ENCODE peak calls at places on chromosomes 1 and 21, in ten cellular contexts. R, G, C, Q, T, L, V, D, M and A are unnamed samples.

GRCh38 chr1:157403203-157403602 is 149.1 kb downstream of the FCRL5 start:
- DNase-seq in R (peak), G (peak), C (no peak), Q (peak), T (no peak), L (no peak), V (no peak), D (peak), M (no peak), A (no peak)

GRCh38 chr1:198553017-198553416 is 12.5 kb upstream of the ATP6V1G3 start:
- DNase-seq in R (no peak), G (no peak), C (no peak), Q (no peak), T (no peak), L (no peak), V (no peak), D (no peak), M (no peak), A (no peak)

GRCh38 chr1:176177764-176178163 is 29.3 kb downstream of the COP1 start:
- DNase-seq in R (no peak), G (no peak), C (no peak), Q (peak), T (no peak), L (no peak), V (no peak), D (no peak), M (no peak), A (no peak)

GRCh38 chr1:29527314-29528004 is 291.1 kb downstream of the PTPRU start:
- DNase-seq in R (no peak), G (no peak), C (no peak), Q (no peak), T (no peak), L (no peak), V (no peak), D (peak), M (no peak), A (no peak)

GRCh38 chr1:44636067-44636466 is 38.2 kb downstream of the TMEM53 start:
- DNase-seq in R (no peak), G (no peak), C (no peak), Q (no peak), T (no peak), L (no peak), V (no peak), D (no peak), M (no peak), A (no peak)

GRCh38 chr1:14733053-14733778 is 134.7 kb downstream of the KAZN start:
- DNase-seq in R (no peak), G (no peak), C (peak), Q (peak), T (peak), L (no peak), V (no peak), D (peak), M (peak), A (no peak)

GRCh38 chr1:41981796-41982195 is 63.1 kb upstream of the HIVEP3 start:
- DNase-seq in R (no peak), G (peak), C (no peak), Q (no peak), T (no peak), L (no peak), V (no peak), D (no peak), M (no peak), A (no peak)

GRCh38 chr1:165894591-165894990 is 67.2 kb downstream of the UCK2 start:
- DNase-seq in R (no peak), G (peak), C (peak), Q (no peak), T (no peak), L (no peak), V (no peak), D (peak), M (no peak), A (no peak)

GRCh38 chr1:27011058-27011764 is 1.4 kb downstream of the TENT5B start:
- DNase-seq in R (no peak), G (peak), C (peak), Q (no peak), T (peak), L (peak), V (peak), D (peak), M (peak), A (no peak)

GRCh38 chr1:7469255-7469938 is 301.7 kb upstream of the VAMP3 start:
- DNase-seq in R (no peak), G (no peak), C (no peak), Q (no peak), T (peak), L (no peak), V (no peak), D (no peak), M (no peak), A (peak)

GRCh38 chr1:43969746-43970466 is at the start of gene DPH2:
- DNase-seq in R (peak), G (peak), C (peak), Q (peak), T (peak), L (peak), V (peak), D (peak), M (peak), A (peak)

GRCh38 chr21:31460985-31461384 is 116.9 kb upstream of the TIAM1 start:
- DNase-seq in R (no peak), G (no peak), C (no peak), Q (no peak), T (no peak), L (no peak), V (no peak), D (no peak), M (no peak), A (no peak)

GRCh38 chr1:240575976-240576666 is 35.8 kb downstream of the GREM2 start:
- DNase-seq in R (no peak), G (no peak), C (peak), Q (peak), T (no peak), L (no peak), V (no peak), D (no peak), M (no peak), A (no peak)

GRCh38 chr1:151282883-151283725 is 1.0 kb downstream of the ZNF687 start:
- DNase-seq in R (peak), G (peak), C (no peak), Q (peak), T (peak), L (peak), V (no peak), D (peak), M (no peak), A (no peak)

GRCh38 chr1:1359668-1360468 is 1.5 kb upstream of the MXRA8 start:
- DNase-seq in R (peak), G (no peak), C (peak), Q (no peak), T (peak), L (peak), V (peak), D (no peak), M (no peak), A (peak)

GRCh38 chr1:63368131-63368530 is 704 bp downstream of the ALG6 start:
- DNase-seq in R (no peak), G (no peak), C (peak), Q (peak), T (no peak), L (no peak), V (no peak), D (no peak), M (no peak), A (no peak)

GRCh38 chr1:71170925-71171324 is 90.1 kb upstream of the ZRANB2 start:
- DNase-seq in R (no peak), G (peak), C (no peak), Q (no peak), T (no peak), L (no peak), V (no peak), D (no peak), M (no peak), A (no peak)

GRCh38 chr1:230320804-230321203 is 105.3 kb downstream of the PGBD5 start:
- DNase-seq in R (no peak), G (no peak), C (no peak), Q (no peak), T (peak), L (no peak), V (no peak), D (no peak), M (no peak), A (no peak)

GRCh38 chr1:173868266-173869107 is at the start of gene ZBTB37:
- DNase-seq in R (peak), G (peak), C (peak), Q (peak), T (peak), L (peak), V (peak), D (peak), M (peak), A (no peak)

GRCh38 chr1:164510435-164510834 is 48.5 kb upstream of the PBX1 start:
- DNase-seq in R (no peak), G (peak), C (peak), Q (no peak), T (no peak), L (no peak), V (no peak), D (no peak), M (no peak), A (no peak)

GRCh38 chr1:227428803-227429202 is 110.5 kb upstream of the CDC42BPA start:
- DNase-seq in R (peak), G (peak), C (peak), Q (no peak), T (peak), L (no peak), V (peak), D (no peak), M (peak), A (no peak)

GRCh38 chr1:32276328-32276727 is 15.6 kb upstream of the HDAC1 start:
- DNase-seq in R (no peak), G (no peak), C (no peak), Q (no peak), T (no peak), L (no peak), V (no peak), D (no peak), M (no peak), A (no peak)

GRCh38 chr21:45130324-45130774 is 56.0 kb downstream of the ADARB1 start:
- DNase-seq in R (no peak), G (peak), C (peak), Q (no peak), T (no peak), L (no peak), V (no peak), D (no peak), M (no peak), A (no peak)
- H3K4me3 ChIP-seq in R (no peak), G (peak), C (peak), Q (no peak), T (no peak), L (peak), V (peak), D (no peak), M (no peak), A (peak)

GRCh38 chr1:64392109-64392508 is 77.8 kb upstream of the CACHD1 start:
- DNase-seq in R (no peak), G (no peak), C (no peak), Q (no peak), T (no peak), L (no peak), V (no peak), D (peak), M (no peak), A (no peak)

GRCh38 chr1:64393790-64394189 is 76.1 kb upstream of the CACHD1 start:
- DNase-seq in R (no peak), G (no peak), C (no peak), Q (no peak), T (no peak), L (no peak), V (no peak), D (no peak), M (no peak), A (no peak)

GRCh38 chr1:64398937-64399336 is 71.0 kb upstream of the CACHD1 start:
- DNase-seq in R (no peak), G (no peak), C (no peak), Q (no peak), T (no peak), L (no peak), V (no peak), D (no peak), M (no peak), A (no peak)

GRCh38 chr1:64401285-64401684 is 68.6 kb upstream of the CACHD1 start:
- DNase-seq in R (no peak), G (no peak), C (no peak), Q (no peak), T (no peak), L (no peak), V (no peak), D (no peak), M (no peak), A (no peak)

DNA sequence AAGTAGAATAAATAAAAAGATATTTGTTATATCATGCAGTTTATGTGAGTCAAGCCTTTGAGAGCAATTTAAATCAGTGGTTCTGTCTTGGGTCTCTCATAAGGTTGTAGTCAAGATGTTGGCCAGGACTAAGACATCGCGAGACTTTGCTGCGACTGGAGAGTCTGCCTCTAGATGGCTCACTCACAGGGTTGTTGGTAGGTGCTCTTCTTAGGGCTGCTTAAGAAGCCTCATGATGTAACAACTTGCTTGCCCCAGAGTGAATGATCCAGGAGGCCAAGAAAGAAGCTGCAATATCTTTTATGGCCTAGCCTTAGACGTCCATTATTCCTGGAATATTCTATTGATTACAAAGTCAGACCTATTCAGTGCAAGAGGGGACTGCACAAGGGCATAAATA is 73.1 kb upstream of the CACHD1 start:
- DNase-seq in R (no peak), G (no peak), C (peak), Q (peak), T (no peak), L (no peak), V (no peak), D (peak), M (no peak), A (no peak)
- TF ChIP-seq CTCF in R (no peak), G (peak), C (peak), Q (no peak), T (no peak), L (no peak), V (no peak), D (peak), M (no peak), A (no peak)

GRCh38 chr1:6185635-6186382 is 5.7 kb upstream of the CHD5 start:
- DNase-seq in R (no peak), G (peak), C (peak), Q (peak), T (peak), L (no peak), V (no peak), D (peak), M (no peak), A (no peak)
- H3K4me3 ChIP-seq in R (no peak), G (no peak), C (no peak), Q (no peak), T (no peak), L (no peak), V (no peak), D (no peak), M (no peak), A (no peak)

DNA sequence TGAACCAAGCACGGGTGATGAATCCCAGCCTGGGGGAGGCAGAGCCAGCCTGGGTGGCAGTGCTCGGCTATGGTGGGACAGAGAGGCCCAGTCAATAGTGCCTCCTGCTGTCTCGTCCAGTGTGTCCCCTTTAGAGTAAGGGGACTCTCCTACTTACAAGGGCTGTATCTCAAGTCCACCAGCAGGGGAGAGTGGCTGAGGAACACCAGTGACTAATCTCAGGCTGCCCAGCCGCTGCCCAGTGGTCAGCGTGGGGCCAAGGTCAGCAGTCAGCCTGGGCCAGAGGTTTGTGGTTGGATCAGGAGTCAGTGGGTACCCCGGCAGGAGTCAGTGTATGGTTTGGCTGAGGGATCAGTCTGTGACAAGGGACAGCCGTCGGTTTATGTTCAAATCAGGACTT is 109.2 kb upstream of the RUNX3 start:
- DNase-seq in R (no peak), G (no peak), C (no peak), Q (no peak), T (peak), L (no peak), V (no peak), D (no peak), M (no peak), A (no peak)
- TF ChIP-seq CTCF in R (no peak), G (peak), C (peak), Q (no peak), T (no peak), L (no peak), V (no peak), D (peak), M (no peak), A (no peak)